ENCODE peak calls at places on chromosomes 3 and 15, in four cellular contexts. A, G, D and T are unnamed samples.

GRCh38 chr3:132285620-132285945 is 31.6 kb upstream of the ACP3 start:
- DNase-seq in A (no peak), G (no peak), D (no peak), T (no peak)

GRCh38 chr15:39200586-39200985 is 380.3 kb upstream of the THBS1 start:
- DNase-seq in A (no peak), G (no peak), D (no peak), T (no peak)

GRCh38 chr3:197295871-197296270 is 2.5 kb downstream of the DLG1 start:
- DNase-seq in A (no peak), G (no peak), D (no peak), T (no peak)

GRCh38 chr15:65085990-65086679 is 9.6 kb downstream of the KBTBD13 start:
- DNase-seq in A (peak), G (peak), D (no peak), T (peak)

GRCh38 chr3:143416229-143416628 is 296.7 kb downstream of the CHST2 start:
- DNase-seq in A (no peak), G (no peak), D (no peak), T (no peak)

GRCh38 chr3:112755845-112756671 is 90.6 kb downstream of the CD200R1L start:
- DNase-seq in A (no peak), G (no peak), D (no peak), T (no peak)

GRCh38 chr15:68797157-68797556 is 23.5 kb downstream of the ANP32A start:
- DNase-seq in A (no peak), G (no peak), D (no peak), T (no peak)

GRCh38 chr15:37140531-37141053 is 40.2 kb upstream of the MEIS2 start:
- DNase-seq in A (no peak), G (no peak), D (no peak), T (no peak)

GRCh38 chr3:149167898-149168297 is 38.5 kb downstream of the HPS3 start:
- DNase-seq in A (no peak), G (no peak), D (no peak), T (no peak)

GRCh38 chr15:100017140-100017539 is 283.9 kb upstream of the LYSMD4 start:
- DNase-seq in A (no peak), G (no peak), D (no peak), T (no peak)

GRCh38 chr15:71465109-71465508 is 345.2 kb upstream of the NR2E3 start:
- DNase-seq in A (no peak), G (no peak), D (no peak), T (no peak)

GRCh38 chr3:194787072-194787471 is 101.4 kb downstream of the FAM43A start:
- DNase-seq in A (no peak), G (no peak), D (no peak), T (no peak)

GRCh38 chr3:167776144-167776685 is 40.7 kb downstream of the SERPINI1 start:
- DNase-seq in A (no peak), G (no peak), D (no peak), T (no peak)

GRCh38 chr15:79680721-79681120 is 216.1 kb downstream of the MTHFS start:
- DNase-seq in A (no peak), G (no peak), D (peak), T (no peak)

GRCh38 chr15:38650384-38650783 is 85.8 kb upstream of the RASGRP1 start:
- DNase-seq in A (no peak), G (no peak), D (no peak), T (no peak)

GRCh38 chr3:109132801-109133473 is 3.6 kb upstream of the C3orf85 start:
- DNase-seq in A (no peak), G (no peak), D (no peak), T (no peak)

GRCh38 chr3:138458774-138459499 is 24.5 kb downstream of the ESYT3 start:
- DNase-seq in A (peak), G (no peak), D (no peak), T (no peak)

GRCh38 chr15:38069506-38069905 is 135.1 kb downstream of the TMCO5A start:
- DNase-seq in A (no peak), G (no peak), D (no peak), T (peak)

GRCh38 chr3:28860307-28860706 is 420.6 kb upstream of the RBMS3 start:
- DNase-seq in A (no peak), G (no peak), D (no peak), T (no peak)

GRCh38 chr15:28918141-28918983 is 32.6 kb downstream of the APBA2 start:
- DNase-seq in A (peak), G (peak), D (no peak), T (no peak)

GRCh38 chr3:101204246-101204645 is 116.1 kb downstream of the IMPG2 start:
- DNase-seq in A (no peak), G (no peak), D (no peak), T (no peak)

GRCh38 chr3:128572644-128573105 is 77.9 kb downstream of the RPN1 start:
- DNase-seq in A (peak), G (peak), D (peak), T (peak)

GRCh38 chr3:41148446-41148845 is 50.9 kb upstream of the CTNNB1 start:
- DNase-seq in A (no peak), G (no peak), D (no peak), T (peak)

GRCh38 chr15:92306662-92307061 is 87.0 kb upstream of the ST8SIA2 start:
- DNase-seq in A (no peak), G (peak), D (no peak), T (peak)

GRCh38 chr15:69996842-69997478 is 100.8 kb downstream of the TLE3 start:
- DNase-seq in A (no peak), G (no peak), D (no peak), T (no peak)

GRCh38 chr3:138833908-138834358 is 795 bp downstream of the PIK3CB start:
- DNase-seq in A (no peak), G (no peak), D (no peak), T (peak)

GRCh38 chr3:197376020-197376419 is 77.6 kb upstream of the DLG1 start:
- DNase-seq in A (no peak), G (no peak), D (no peak), T (no peak)

GRCh38 chr3:120203016-120203415 is 82.0 kb downstream of the GPR156 start:
- DNase-seq in A (no peak), G (no peak), D (no peak), T (no peak)

GRCh38 chr15:44340410-44340809 is 51.9 kb downstream of the GOLM2 start:
- DNase-seq in A (no peak), G (no peak), D (no peak), T (no peak)

GRCh38 chr3:103048371-103048722 is 613.5 kb downstream of the ZPLD1 start:
- DNase-seq in A (no peak), G (no peak), D (no peak), T (no peak)

GRCh38 chr3:33557279-33557678 is 117.1 kb upstream of the UBP1 start:
- DNase-seq in A (no peak), G (no peak), D (no peak), T (no peak)

GRCh38 chr3:195905970-195906864 is 2.1 kb downstream of the TNK2 start:
- DNase-seq in A (no peak), G (no peak), D (no peak), T (no peak)

GRCh38 chr3:195908439-195909293 is at the start of gene TNK2:
- DNase-seq in A (peak), G (no peak), D (no peak), T (peak)

GRCh38 chr3:195907730-195908438 is 467 bp downstream of the TNK2 start:
- DNase-seq in A (no peak), G (no peak), D (peak), T (peak)

GRCh38 chr3:195909294-195909644 is 918 bp upstream of the TNK2 start:
- DNase-seq in A (peak), G (no peak), D (no peak), T (no peak)

GRCh38 chr3:195906865-195907729 is 1.3 kb downstream of the TNK2 start:
- DNase-seq in A (no peak), G (no peak), D (peak), T (no peak)
- TF ChIP-seq TCF12 in A (no peak), G (no peak), D (peak), T (no peak)

GRCh38 chr15:23536659-23537058 is 28.8 kb upstream of the MKRN3 start:
- DNase-seq in A (no peak), G (no peak), D (no peak), T (no peak)

GRCh38 chr15:23538657-23539056 is 26.8 kb upstream of the MKRN3 start:
- DNase-seq in A (no peak), G (no peak), D (no peak), T (no peak)

DNA sequence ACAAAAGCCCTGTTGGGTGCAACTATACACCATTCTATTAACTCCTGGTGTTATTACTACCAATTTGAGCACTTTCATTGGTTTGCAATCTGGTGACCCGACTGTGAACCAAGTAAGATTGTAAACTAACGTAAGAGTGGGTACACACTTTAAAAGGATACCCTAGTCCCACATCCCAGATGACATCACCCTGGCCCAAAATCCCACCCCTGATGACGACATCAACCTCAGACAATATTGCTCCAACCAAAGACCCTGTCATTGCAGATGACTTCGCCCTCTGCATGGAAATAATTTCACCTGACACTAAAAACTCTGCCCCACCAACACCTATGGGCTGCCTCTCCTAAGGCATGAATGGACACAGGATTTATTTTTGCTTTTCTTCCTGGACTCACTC is 25.6 kb upstream of the MKRN3 start:
- DNase-seq in A (no peak), G (no peak), D (no peak), T (no peak)
- H3K4me3 ChIP-seq in A (no peak), G (no peak), D (no peak), T (no peak)

DNA sequence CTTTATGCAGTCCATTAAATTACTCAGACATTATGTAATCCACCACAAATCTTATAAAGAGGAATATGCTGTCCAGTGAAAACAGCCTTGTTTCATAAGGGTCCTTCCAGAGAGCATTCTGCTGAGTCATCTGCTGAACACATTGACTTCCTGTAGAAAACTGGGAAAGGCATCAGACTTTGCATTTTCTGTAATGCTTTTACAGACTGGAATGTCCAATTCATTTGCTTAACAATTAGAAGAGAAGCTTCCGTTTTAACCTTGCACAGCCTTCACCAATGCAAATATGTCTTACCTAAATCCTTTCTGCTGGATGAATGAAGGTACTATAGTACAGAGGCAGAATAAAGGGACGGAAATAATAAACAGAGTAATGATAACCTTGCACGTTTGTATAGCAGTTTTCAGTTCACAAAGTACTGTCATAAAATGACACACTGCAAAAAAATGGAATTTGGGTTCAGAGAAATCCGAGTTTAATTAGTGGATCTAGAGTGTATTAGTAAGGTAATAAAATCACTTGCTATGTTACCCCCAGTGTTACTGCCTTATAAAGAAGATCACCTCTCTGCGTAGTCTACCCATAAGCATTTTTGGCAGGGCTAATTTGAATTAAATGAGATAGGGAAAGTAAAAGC is 301.5 kb downstream of the PYDC2 start:
- DNase-seq in A (no peak), G (peak), D (no peak), T (no peak)
- TF ChIP-seq TCF12 in A (no peak), G (no peak), D (no peak), T (peak)

GRCh38 chr3:47018269-47018611 is 38.8 kb downstream of the NBEAL2 start:
- DNase-seq in A (no peak), G (peak), D (no peak), T (no peak)

GRCh38 chr3:47016086-47016933 is 36.8 kb downstream of the NBEAL2 start:
- DNase-seq in A (no peak), G (no peak), D (no peak), T (no peak)

GRCh38 chr3:47017504-47018268 is 38.2 kb downstream of the NBEAL2 start:
- DNase-seq in A (no peak), G (peak), D (no peak), T (no peak)

GRCh38 chr3:47015151-47015550 is 35.7 kb downstream of the NBEAL2 start:
- DNase-seq in A (no peak), G (no peak), D (no peak), T (no peak)

GRCh38 chr3:47016934-47017435 is 37.5 kb downstream of the NBEAL2 start:
- DNase-seq in A (no peak), G (no peak), D (peak), T (no peak)
- H3K4me3 ChIP-seq in A (no peak), G (no peak), D (no peak), T (no peak)

GRCh38 chr3:87336761-87337160 is 60.4 kb upstream of the POU1F1 start:
- DNase-seq in A (no peak), G (no peak), D (no peak), T (no peak)

GRCh38 chr3:87329065-87329464 is 52.7 kb upstream of the POU1F1 start:
- DNase-seq in A (no peak), G (no peak), D (no peak), T (no peak)

GRCh38 chr3:87332789-87333188 is 56.4 kb upstream of the POU1F1 start:
- DNase-seq in A (no peak), G (no peak), D (no peak), T (no peak)

GRCh38 chr3:87335931-87336330 is 59.5 kb upstream of the POU1F1 start:
- DNase-seq in A (no peak), G (no peak), D (no peak), T (no peak)

GRCh38 chr3:87333393-87333892 is 57.1 kb upstream of the POU1F1 start:
- DNase-seq in A (no peak), G (peak), D (no peak), T (no peak)
- TF ChIP-seq TCF12 in A (no peak), G (no peak), D (no peak), T (peak)

GRCh38 chr3:59118928-59119327 is 69.1 kb upstream of the CFAP20DC start:
- DNase-seq in A (no peak), G (no peak), D (no peak), T (no peak)

GRCh38 chr3:59121346-59122144 is 71.7 kb upstream of the CFAP20DC start:
- DNase-seq in A (no peak), G (no peak), D (no peak), T (no peak)

GRCh38 chr3:59116138-59116537 is 66.3 kb upstream of the CFAP20DC start:
- DNase-seq in A (no peak), G (no peak), D (no peak), T (no peak)

GRCh38 chr3:59117378-59117777 is 67.6 kb upstream of the CFAP20DC start:
- DNase-seq in A (no peak), G (no peak), D (no peak), T (no peak)

GRCh38 chr3:59115355-59116136 is 65.7 kb upstream of the CFAP20DC start:
- DNase-seq in A (no peak), G (no peak), D (no peak), T (no peak)
- H3K4me3 ChIP-seq in A (no peak), G (no peak), D (peak), T (no peak)